ENCODE peak calls at places on chromosome 16, in ten cellular contexts. One of them, this sample, is unnamed.

GRCh38 chr16:61887903-61888302 is 148.3 kb downstream of the CDH8 start:
- DNase-seq in IMR-90: no peak
- DNase-seq in BE2C: no peak
- DNase-seq in esophagus squamous epithelium: no peak
- DNase-seq in CD8-positive, alpha-beta memory T cell: no peak
- DNase-seq in AG04450: no peak
- DNase-seq in WERI-Rb-1: no peak
- DNase-seq in heart right ventricle: no peak
- DNase-seq in sigmoid colon: no peak
- DNase-seq in aorta: peak; percentile 59
- DNase-seq in this sample: no peak

GRCh38 chr16:31507617-31507928 is 618 bp downstream of the RUSF1 start:
- DNase-seq in BE2C: no peak
- DNase-seq in esophagus squamous epithelium: no peak
- DNase-seq in sigmoid colon: no peak
- DNase-seq in IMR-90: no peak
- DNase-seq in aorta: no peak
- DNase-seq in CD8-positive, alpha-beta memory T cell: no peak
- DNase-seq in heart right ventricle: no peak
- DNase-seq in AG04450: no peak
- DNase-seq in WERI-Rb-1: no peak
- DNase-seq in this sample: no peak

GRCh38 chr16:88782454-88783390 is 2.3 kb downstream of the PIEZO1 start:
- DNase-seq in esophagus squamous epithelium: no peak
- DNase-seq in BE2C: no peak
- DNase-seq in aorta: no peak
- DNase-seq in sigmoid colon: peak; percentile 80
- DNase-seq in AG04450: no peak
- DNase-seq in WERI-Rb-1: no peak
- DNase-seq in heart right ventricle: peak; percentile 15
- DNase-seq in IMR-90: peak; percentile 84
- DNase-seq in CD8-positive, alpha-beta memory T cell: no peak
- DNase-seq in this sample: no peak

GRCh38 chr16:10736926-10737625 is 6.6 kb upstream of the NUBP1 start:
- DNase-seq in esophagus squamous epithelium: no peak
- DNase-seq in aorta: no peak
- DNase-seq in AG04450: peak; percentile 38
- DNase-seq in BE2C: peak; percentile 62
- DNase-seq in CD8-positive, alpha-beta memory T cell: peak; percentile 70
- DNase-seq in IMR-90: peak; percentile 61
- DNase-seq in sigmoid colon: no peak
- DNase-seq in WERI-Rb-1: peak; percentile 58
- DNase-seq in heart right ventricle: no peak
- DNase-seq in this sample: peak; percentile 50

GRCh38 chr16:11034005-11034404 is 89.6 kb downstream of the CLEC16A start:
- DNase-seq in IMR-90: peak; percentile 92
- DNase-seq in aorta: no peak
- DNase-seq in AG04450: peak; percentile 70
- DNase-seq in BE2C: no peak
- DNase-seq in heart right ventricle: no peak
- DNase-seq in WERI-Rb-1: no peak
- DNase-seq in CD8-positive, alpha-beta memory T cell: no peak
- DNase-seq in esophagus squamous epithelium: no peak
- DNase-seq in sigmoid colon: peak; percentile 84
- DNase-seq in this sample: no peak

GRCh38 chr16:66295761-66296546 is 70.5 kb upstream of the CDH5 start:
- DNase-seq in IMR-90: no peak
- DNase-seq in AG04450: no peak
- DNase-seq in sigmoid colon: peak; percentile 25
- DNase-seq in CD8-positive, alpha-beta memory T cell: no peak
- DNase-seq in esophagus squamous epithelium: no peak
- DNase-seq in BE2C: no peak
- DNase-seq in heart right ventricle: no peak
- DNase-seq in WERI-Rb-1: no peak
- DNase-seq in aorta: no peak
- DNase-seq in this sample: no peak

GRCh38 chr16:9598731-9599083 is 507.3 kb downstream of the HAPSTR1 start:
- DNase-seq in AG04450: no peak
- DNase-seq in BE2C: no peak
- DNase-seq in aorta: no peak
- DNase-seq in WERI-Rb-1: no peak
- DNase-seq in heart right ventricle: no peak
- DNase-seq in IMR-90: no peak
- DNase-seq in sigmoid colon: no peak
- DNase-seq in CD8-positive, alpha-beta memory T cell: no peak
- DNase-seq in esophagus squamous epithelium: no peak
- DNase-seq in this sample: no peak

GRCh38 chr16:64308721-64309120 is 813.1 kb downstream of the CDH11 start:
- DNase-seq in esophagus squamous epithelium: no peak
- DNase-seq in WERI-Rb-1: no peak
- DNase-seq in IMR-90: no peak
- DNase-seq in CD8-positive, alpha-beta memory T cell: no peak
- DNase-seq in AG04450: no peak
- DNase-seq in heart right ventricle: no peak
- DNase-seq in sigmoid colon: no peak
- DNase-seq in BE2C: no peak
- DNase-seq in aorta: no peak
- DNase-seq in this sample: no peak

GRCh38 chr16:11138769-11139623 is 117.0 kb downstream of the SOCS1 start:
- DNase-seq in aorta: no peak
- DNase-seq in esophagus squamous epithelium: no peak
- DNase-seq in BE2C: no peak
- DNase-seq in heart right ventricle: no peak
- DNase-seq in IMR-90: peak; percentile 44
- DNase-seq in sigmoid colon: no peak
- DNase-seq in WERI-Rb-1: no peak
- DNase-seq in AG04450: no peak
- DNase-seq in CD8-positive, alpha-beta memory T cell: no peak
- DNase-seq in this sample: no peak

GRCh38 chr16:67260426-67261063 is 11.8 kb downstream of the SLC9A5 start:
- DNase-seq in IMR-90: peak; percentile 72
- DNase-seq in esophagus squamous epithelium: no peak
- DNase-seq in heart right ventricle: no peak
- DNase-seq in WERI-Rb-1: peak; percentile 73
- DNase-seq in AG04450: no peak
- DNase-seq in aorta: no peak
- DNase-seq in CD8-positive, alpha-beta memory T cell: peak; percentile 14
- DNase-seq in BE2C: peak; percentile 62
- DNase-seq in sigmoid colon: peak; percentile 55
- DNase-seq in this sample: no peak

GRCh38 chr16:19840524-19841110 is 44.0 kb downstream of the GPRC5B start:
- DNase-seq in esophagus squamous epithelium: no peak
- DNase-seq in heart right ventricle: no peak
- DNase-seq in aorta: no peak
- DNase-seq in WERI-Rb-1: no peak
- DNase-seq in sigmoid colon: no peak
- DNase-seq in IMR-90: no peak
- DNase-seq in AG04450: no peak
- DNase-seq in BE2C: no peak
- DNase-seq in CD8-positive, alpha-beta memory T cell: no peak
- DNase-seq in this sample: no peak

GRCh38 chr16:56506941-56507340 is 12.9 kb downstream of the BBS2 start:
- DNase-seq in aorta: no peak
- DNase-seq in esophagus squamous epithelium: no peak
- DNase-seq in BE2C: no peak
- DNase-seq in AG04450: peak; percentile 36
- DNase-seq in CD8-positive, alpha-beta memory T cell: no peak
- DNase-seq in heart right ventricle: no peak
- DNase-seq in sigmoid colon: no peak
- DNase-seq in WERI-Rb-1: no peak
- DNase-seq in IMR-90: peak; percentile 80
- DNase-seq in this sample: no peak

GRCh38 chr16:55552621-55553020 is 13.9 kb upstream of the CAPNS2 start:
- DNase-seq in aorta: no peak
- DNase-seq in BE2C: no peak
- DNase-seq in AG04450: no peak
- DNase-seq in CD8-positive, alpha-beta memory T cell: no peak
- DNase-seq in esophagus squamous epithelium: no peak
- DNase-seq in WERI-Rb-1: no peak
- DNase-seq in heart right ventricle: no peak
- DNase-seq in IMR-90: peak; percentile 69
- DNase-seq in sigmoid colon: no peak
- DNase-seq in this sample: no peak

DNA sequence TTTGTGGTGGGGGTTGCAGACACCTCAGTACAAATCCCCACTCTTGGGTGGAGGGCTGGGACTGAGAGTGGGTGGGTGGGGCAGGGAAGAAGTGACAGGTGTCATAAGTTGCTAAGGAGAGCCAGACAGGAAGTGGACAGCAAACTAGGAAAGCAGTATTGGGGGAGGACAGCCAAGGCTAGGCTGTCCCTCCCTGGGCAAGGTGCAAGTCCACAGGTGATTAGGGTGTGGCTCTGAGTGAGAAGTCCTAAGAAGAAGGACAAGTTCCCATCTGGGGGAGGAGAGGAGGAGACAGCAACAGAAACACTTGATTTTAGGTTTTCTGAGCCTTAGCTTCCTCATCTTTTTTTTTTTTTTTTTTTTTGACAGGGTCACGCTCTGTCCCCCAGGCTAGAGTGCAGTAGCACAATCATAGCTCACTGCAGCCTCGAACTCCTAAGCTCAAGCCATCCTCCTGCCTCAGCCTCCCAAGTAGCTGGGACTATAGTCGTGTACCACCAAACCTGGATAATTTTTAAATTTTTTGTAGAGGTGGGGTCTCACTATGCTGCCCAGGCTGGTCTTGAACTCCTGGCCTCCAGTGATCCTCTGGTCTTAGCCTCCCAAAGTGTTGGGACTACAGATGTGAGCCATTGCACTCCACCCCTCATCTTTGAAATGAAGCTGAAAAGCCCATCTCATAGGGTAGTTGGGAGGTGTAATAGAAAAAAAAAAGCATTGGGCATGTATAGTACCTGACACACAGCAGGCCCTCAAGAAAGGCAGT is 2.5 kb downstream of the MAPK3 start:
- DNase-seq in IMR-90: no peak
- DNase-seq in esophagus squamous epithelium: no peak
- DNase-seq in sigmoid colon: no peak
- DNase-seq in heart right ventricle: no peak
- DNase-seq in WERI-Rb-1: no peak
- DNase-seq in BE2C: no peak
- DNase-seq in CD8-positive, alpha-beta memory T cell: no peak
- DNase-seq in AG04450: no peak
- DNase-seq in aorta: no peak
- DNase-seq in this sample: no peak
- H3K9me3 ChIP-seq in IMR-90: no peaks in the 10 kb centered on the region
- H3K9me3 ChIP-seq in esophagus squamous epithelium: no peaks in the 10 kb centered on the region
- H3K9me3 ChIP-seq in sigmoid colon: no peaks in the 10 kb centered on the region
- H3K9me3 ChIP-seq in heart right ventricle: no peaks in the 10 kb centered on the region
- H3K9me3 ChIP-seq in WERI-Rb-1: no peaks in the 10 kb centered on the region
- H3K9me3 ChIP-seq in BE2C: no peaks in the 10 kb centered on the region
- H3K9me3 ChIP-seq in CD8-positive, alpha-beta memory T cell: no peaks in the 10 kb centered on the region
- H3K9me3 ChIP-seq in AG04450: no peaks in the 10 kb centered on the region
- H3K9me3 ChIP-seq in aorta: no peaks in the 10 kb centered on the region
- H3K9me3 ChIP-seq in this sample: no peaks in the 10 kb centered on the region

GRCh38 chr16:35463358-35463757 is 2003.9 kb downstream of the TP53TG3F start:
- DNase-seq in sigmoid colon: no peak
- DNase-seq in CD8-positive, alpha-beta memory T cell: no peak
- DNase-seq in heart right ventricle: no peak
- DNase-seq in AG04450: no peak
- DNase-seq in WERI-Rb-1: no peak
- DNase-seq in IMR-90: no peak
- DNase-seq in BE2C: no peak
- DNase-seq in esophagus squamous epithelium: no peak
- DNase-seq in aorta: no peak
- DNase-seq in this sample: no peak
- H3K9me3 ChIP-seq in sigmoid colon: no peaks in the 10 kb centered on the region
- H3K9me3 ChIP-seq in CD8-positive, alpha-beta memory T cell: peaks cover 5% of the 10 kb centered on the region
- H3K9me3 ChIP-seq in heart right ventricle: no peaks in the 10 kb centered on the region
- H3K9me3 ChIP-seq in AG04450: peaks cover 12% of the 10 kb centered on the region
- H3K9me3 ChIP-seq in WERI-Rb-1: peaks cover 2% of the 10 kb centered on the region
- H3K9me3 ChIP-seq in IMR-90: peaks cover 7% of the 10 kb centered on the region
- H3K9me3 ChIP-seq in BE2C: peaks cover 20% of the 10 kb centered on the region
- H3K9me3 ChIP-seq in esophagus squamous epithelium: no peaks in the 10 kb centered on the region
- H3K9me3 ChIP-seq in aorta: no peaks in the 10 kb centered on the region
- H3K9me3 ChIP-seq in this sample: peaks cover 4% of the 10 kb centered on the region

DNA sequence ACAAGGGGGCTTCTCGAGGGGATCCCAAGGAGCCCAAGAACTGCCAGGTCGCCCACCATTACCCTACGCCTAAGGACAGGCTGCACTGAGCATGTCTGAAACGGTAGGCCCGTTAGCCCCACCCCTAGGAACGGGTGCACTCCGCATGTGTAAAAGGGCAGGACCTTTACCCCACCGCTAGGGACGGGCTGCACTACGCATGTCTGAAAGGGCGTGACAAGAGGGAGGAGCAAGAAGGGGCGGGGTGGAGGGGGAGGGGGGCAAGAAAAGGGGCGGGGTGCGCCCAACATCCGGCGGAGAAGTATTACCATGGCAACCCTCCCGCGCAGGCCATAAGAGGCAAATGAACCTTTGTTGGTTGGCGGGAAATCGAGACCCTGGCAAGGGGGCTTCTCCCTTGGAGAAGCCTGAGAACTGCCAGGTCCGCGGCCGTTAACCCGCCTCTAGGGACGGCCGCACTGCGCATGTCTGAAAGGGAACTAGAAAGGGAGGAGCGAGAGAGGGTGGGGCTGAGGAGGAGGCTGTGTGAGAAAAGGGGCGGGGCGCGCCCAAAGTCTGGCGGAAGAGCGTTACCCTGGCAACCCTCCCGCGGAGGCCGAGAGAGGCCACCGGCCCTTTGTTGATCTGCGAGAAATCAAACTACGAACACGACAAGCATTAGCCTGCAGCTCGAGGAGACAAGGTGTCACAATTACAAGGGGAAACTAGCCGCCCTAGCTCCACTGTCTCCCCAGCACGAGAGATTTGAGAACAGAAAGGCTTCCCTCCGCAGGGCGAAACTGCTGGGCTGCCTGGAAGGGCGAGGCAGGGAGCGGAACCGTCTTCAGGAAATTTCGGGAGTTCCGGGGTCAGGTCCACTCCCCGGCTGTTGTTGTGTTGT is 2046.8 kb downstream of the TP53TG3F start:
- DNase-seq in esophagus squamous epithelium: no peak
- DNase-seq in AG04450: no peak
- DNase-seq in sigmoid colon: no peak
- DNase-seq in CD8-positive, alpha-beta memory T cell: no peak
- DNase-seq in heart right ventricle: no peak
- DNase-seq in aorta: no peak
- DNase-seq in WERI-Rb-1: no peak
- DNase-seq in BE2C: peak; percentile 81
- DNase-seq in IMR-90: no peak
- DNase-seq in this sample: no peak
- H3K9me3 ChIP-seq in esophagus squamous epithelium: peaks cover 5% of the 10 kb centered on the region
- H3K9me3 ChIP-seq in AG04450: peaks cover 34% of the 10 kb centered on the region
- H3K9me3 ChIP-seq in sigmoid colon: no peaks in the 10 kb centered on the region
- H3K9me3 ChIP-seq in CD8-positive, alpha-beta memory T cell: no peaks in the 10 kb centered on the region
- H3K9me3 ChIP-seq in heart right ventricle: no peaks in the 10 kb centered on the region
- H3K9me3 ChIP-seq in aorta: peaks cover 3% of the 10 kb centered on the region
- H3K9me3 ChIP-seq in WERI-Rb-1: peaks cover 2% of the 10 kb centered on the region
- H3K9me3 ChIP-seq in BE2C: peaks cover 10% of the 10 kb centered on the region
- H3K9me3 ChIP-seq in IMR-90: peaks cover 22% of the 10 kb centered on the region
- H3K9me3 ChIP-seq in this sample: no peaks in the 10 kb centered on the region

DNA sequence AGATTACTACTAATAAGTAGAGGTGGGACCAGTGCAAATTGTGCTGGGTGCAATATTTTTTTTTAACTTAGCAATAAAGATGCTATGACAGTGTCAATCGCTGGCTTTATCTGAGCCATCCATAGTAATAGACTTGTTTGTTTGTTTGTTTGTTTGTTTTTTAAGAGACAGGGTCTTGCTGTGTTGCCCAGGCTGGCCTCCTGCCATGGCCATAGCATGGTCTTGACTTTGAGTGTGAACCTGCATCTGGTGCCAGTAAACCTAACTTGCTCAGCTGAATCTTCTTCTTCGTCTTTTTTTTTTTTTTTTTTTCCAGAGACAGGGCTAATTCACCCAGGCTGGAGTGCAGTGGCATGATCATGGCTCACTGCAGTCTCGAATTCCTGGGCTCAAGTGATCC is 46.6 kb downstream of the ZNRF1 start:
- DNase-seq in esophagus squamous epithelium: no peak
- DNase-seq in heart right ventricle: no peak
- DNase-seq in IMR-90: no peak
- DNase-seq in BE2C: no peak
- DNase-seq in CD8-positive, alpha-beta memory T cell: no peak
- DNase-seq in WERI-Rb-1: no peak
- DNase-seq in AG04450: no peak
- DNase-seq in aorta: no peak
- DNase-seq in sigmoid colon: no peak
- DNase-seq in this sample: no peak
- H3K9me3 ChIP-seq in esophagus squamous epithelium: no peaks in the 10 kb centered on the region
- H3K9me3 ChIP-seq in heart right ventricle: no peaks in the 10 kb centered on the region
- H3K9me3 ChIP-seq in IMR-90: no peaks in the 10 kb centered on the region
- H3K9me3 ChIP-seq in BE2C: no peaks in the 10 kb centered on the region
- H3K9me3 ChIP-seq in CD8-positive, alpha-beta memory T cell: no peaks in the 10 kb centered on the region
- H3K9me3 ChIP-seq in WERI-Rb-1: no peaks in the 10 kb centered on the region
- H3K9me3 ChIP-seq in AG04450: no peaks in the 10 kb centered on the region
- H3K9me3 ChIP-seq in aorta: no peaks in the 10 kb centered on the region
- H3K9me3 ChIP-seq in sigmoid colon: no peaks in the 10 kb centered on the region
- H3K9me3 ChIP-seq in this sample: no peaks in the 10 kb centered on the region

This sample was measured in T-helper 17 cell.